ENCODE peak calls at places on chromosomes 4 and X, in five cellular contexts. X is iPS-NIHi11; C is NCI-H2081; J is stimulated activated CD4-positive, alpha-beta T cell treated with anti-CD3 and anti-CD28 coated beads, Interleukin-1b, Interleukin-23, amount 100 ng/mL, for 4 hours; O is AG10803. K is an unnamed sample.

GRCh38 chr4:22969314-22969896 is 276.7 kb downstream of the GBA3 start:
- DNase-seq in C (no peak), J (no peak), O (peak; percentile 48), X (no peak), K (peak; percentile 3)

GRCh38 chrX:31845003-31845402 is 773.2 kb upstream of the FTHL17 start:
- DNase-seq in C (no peak), X (no peak), J (no peak), O (no peak), K (no peak)

GRCh38 chr4:56132835-56133234 is 184.1 kb downstream of the CEP135 start:
- DNase-seq in J (no peak), C (no peak), X (no peak), O (no peak), K (no peak)

GRCh38 chrX:107450823-107451509 is 1.5 kb downstream of the FRMPD3 start:
- DNase-seq in C (peak; percentile 25), J (no peak), X (peak; percentile 54), O (no peak), K (peak; percentile 85)

GRCh38 chr4:48752726-48753125 is 27.4 kb downstream of the FRYL start:
- DNase-seq in X (no peak), O (peak; percentile 19), J (no peak), C (no peak), K (peak; percentile 18)

GRCh38 chrX:129678176-129678880 is 23.6 kb upstream of the APLN start:
- DNase-seq in C (peak; percentile 53), J (peak; percentile 5), O (peak; percentile 20), X (peak; percentile 57), K (peak; percentile 32)

GRCh38 chr4:113760852-113761681 is 471 bp downstream of the CAMK2D start:
- DNase-seq in C (peak; percentile 8), O (peak; percentile 83), X (peak; percentile 75), J (peak; percentile 34), K (peak; percentile 78)

GRCh38 chr4:54255881-54256280 is 26.8 kb downstream of the PDGFRA start:
- DNase-seq in X (no peak), C (no peak), J (no peak), O (peak; percentile 69), K (no peak)

GRCh38 chrX:110145854-110146253 is 142.9 kb downstream of the TMEM164 start:
- DNase-seq in O (peak; percentile 29), X (peak; percentile 16), J (no peak), C (peak; percentile 23), K (peak; percentile 35)

GRCh38 chr4:25128671-25129070 is 31.6 kb downstream of the SEPSECS start:
- DNase-seq in O (no peak), X (no peak), J (no peak), C (no peak), K (no peak)

GRCh38 chrX:70033348-70033747 is 16.4 kb downstream of the AWAT2 start:
- DNase-seq in X (peak; percentile 64), C (peak; percentile 35), O (peak; percentile 16), J (no peak), K (peak; percentile 76)

GRCh38 chr4:56773346-56773745 is 48.2 kb downstream of the SPINK2 start:
- DNase-seq in X (no peak), C (no peak), O (no peak), J (no peak), K (no peak)

GRCh38 chr4:52912608-52913007 is 50.5 kb downstream of the RASL11B start:
- DNase-seq in O (peak; percentile 79), J (no peak), C (no peak), X (no peak), K (no peak)

GRCh38 chrX:139932077-139932900 is 564 bp downstream of the ATP11C start:
- DNase-seq in O (peak; percentile 30), X (peak; percentile 50), J (peak; percentile 19), C (no peak), K (peak; percentile 56)

GRCh38 chr4:8147231-8147970 is 11.2 kb downstream of the ABLIM2 start:
- DNase-seq in O (no peak), J (no peak), X (peak; percentile 42), C (no peak), K (peak; percentile 57)

GRCh38 chrX:148517191-148517590 is 16.8 kb downstream of the AFF2 start:
- DNase-seq in X (no peak), C (no peak), J (no peak), O (peak; percentile 36), K (no peak)

GRCh38 chr4:62328526-62328925 is 1128.4 kb downstream of the ADGRL3 start:
- DNase-seq in C (no peak), J (no peak), X (no peak), O (no peak), K (no peak)

GRCh38 chrX:85052636-85053343 is 49.1 kb downstream of the APOOL start:
- DNase-seq in O (peak; percentile 78), J (no peak), X (no peak), C (no peak), K (no peak)

GRCh38 chr4:38667005-38667771 is 3.2 kb downstream of the KLF3 start:
- DNase-seq in J (peak; percentile 27), X (peak; percentile 84), C (peak; percentile 92), O (peak; percentile 98), K (peak; percentile 97)

GRCh38 chr4:38190717-38191178 is 230.6 kb downstream of the PTTG2 start:
- DNase-seq in J (no peak), O (peak; percentile 67), X (no peak), C (no peak), K (no peak)

GRCh38 chrX:632391-633042 is 1.9 kb downstream of the SHOX start:
- DNase-seq in C (no peak), J (no peak), X (no peak), O (no peak), K (peak; percentile 66)

GRCh38 chr4:38306482-38307071 is 346.4 kb downstream of the PTTG2 start:
- DNase-seq in C (no peak), X (no peak), J (no peak), O (no peak), K (no peak)

GRCh38 chrX:3006500-3006899 is at the start of gene ARSH:
- DNase-seq in C (no peak), J (no peak), O (no peak), X (no peak), K (no peak)

GRCh38 chrX:111874241-111874640 is 1.7 kb upstream of the TRPC5OS start:
- DNase-seq in C (no peak), X (no peak), J (no peak), O (no peak), K (no peak)

GRCh38 chrX:84735025-84735424 is 232.8 kb upstream of the HDX start:
- DNase-seq in O (no peak), C (no peak), X (no peak), J (no peak), K (no peak)

GRCh38 chr4:76012388-76012801 is 5.1 kb upstream of the CXCL9 start:
- DNase-seq in J (no peak), O (peak; percentile 29), C (no peak), X (no peak), K (no peak)

GRCh38 chr4:99351487-99351886 is 1.1 kb downstream of the ADH1C start:
- DNase-seq in O (no peak), J (no peak), C (no peak), X (no peak), K (no peak)

GRCh38 chrX:40952855-40953254 is 132.4 kb upstream of the USP9X start:
- DNase-seq in C (no peak), J (peak; percentile 5), O (no peak), X (no peak), K (no peak)

GRCh38 chr4:118955515-118955914 is 66.9 kb downstream of the SYNPO2 start:
- DNase-seq in C (no peak), O (peak; percentile 29), J (no peak), X (no peak), K (no peak)

GRCh38 chrX:9486786-9487185 is 21.9 kb downstream of the TBL1X start:
- DNase-seq in C (no peak), J (no peak), X (no peak), O (no peak), K (no peak)

GRCh38 chrX:50211510-50211909 is 6.9 kb downstream of the CCNB3 start:
- DNase-seq in C (no peak), J (no peak), X (peak; percentile 25), O (peak; percentile 5), K (peak; percentile 66)